ENCODE peak calls at places on chromosomes 7 and 10, in ten cellular contexts. A is HepG2, H is IMR-90, I is colonic mucosa, U is neuronal stem cell, D is Karpas-422, Y is neural progenitor cell, W is mesenchymal stem cell, E is adipocyte, Z is fibroblast of lung. R is an unnamed sample.
A peak's percentile ranks its signal among the peaks of the same experiment; 100 is the strongest.

GRCh38 chr7:98511175-98511574 is 105.9 kb upstream of the NPTX2 start:
- DNase-seq in I (no peak), Y (no peak), H (no peak), D (no peak), A (no peak), W (no peak), Z (no peak), E (no peak), U (no peak), R (no peak)

GRCh38 chr7:32061346-32061745 is 8.9 kb downstream of the PDE1C start:
- DNase-seq in E (no peak), D (no peak), I (no peak), Y (no peak), W (no peak), U (no peak), Z (no peak), H (no peak), A (no peak), R (no peak)

GRCh38 chr10:113454341-113455061 is 98.4 kb upstream of the HABP2 start:
- DNase-seq in E (peak; percentile 74), D (peak; percentile 73), H (peak; percentile 12), W (peak; percentile 37), Y (peak; percentile 77), A (peak; percentile 5), U (peak; percentile 38), I (peak; percentile 71), Z (peak; percentile 34), R (peak; percentile 91)

GRCh38 chr7:129544700-129545099 is 42.4 kb downstream of the SMKR1 start:
- DNase-seq in E (no peak), D (no peak), I (no peak), Z (no peak), U (no peak), H (no peak), Y (no peak), W (no peak), A (no peak), R (no peak)

GRCh38 chr10:131088619-131089018 is 222.9 kb downstream of the TCERG1L start:
- DNase-seq in D (no peak), U (no peak), I (no peak), W (no peak), Y (peak; percentile 29), E (no peak), A (no peak), H (no peak), Z (no peak), R (peak; percentile 75)

GRCh38 chr7:2680792-2681490 is 7.1 kb upstream of the AMZ1 start:
- DNase-seq in Y (peak; percentile 85), A (peak; percentile 55), W (peak; percentile 72), U (peak; percentile 62), H (peak; percentile 41), D (peak; percentile 80), E (peak; percentile 88), I (peak; percentile 88), Z (peak; percentile 62), R (peak; percentile 95)

GRCh38 chr7:79403879-79404278 is 49.6 kb downstream of the MAGI2 start:
- DNase-seq in U (no peak), H (no peak), W (no peak), Z (no peak), I (no peak), Y (no peak), E (peak; percentile 11), A (no peak), D (no peak), R (no peak)

GRCh38 chr10:15710455-15710854 is 9.3 kb downstream of the ITGA8 start:
- DNase-seq in D (no peak), W (no peak), E (no peak), Z (no peak), U (no peak), I (no peak), Y (no peak), H (no peak), A (no peak), R (no peak)

GRCh38 chr10:130859427-130859826 is 452.1 kb downstream of the TCERG1L start:
- DNase-seq in Z (no peak), A (no peak), I (no peak), H (no peak), E (no peak), U (no peak), W (no peak), D (no peak), Y (no peak), R (no peak)

GRCh38 chr7:151078233-151079040 is 2.2 kb downstream of the FASTK start:
- DNase-seq in D (peak; percentile 58), A (no peak), I (no peak), W (peak; percentile 89), H (no peak), U (no peak), E (no peak), Z (no peak), Y (peak; percentile 46), R (peak; percentile 69)

DNA sequence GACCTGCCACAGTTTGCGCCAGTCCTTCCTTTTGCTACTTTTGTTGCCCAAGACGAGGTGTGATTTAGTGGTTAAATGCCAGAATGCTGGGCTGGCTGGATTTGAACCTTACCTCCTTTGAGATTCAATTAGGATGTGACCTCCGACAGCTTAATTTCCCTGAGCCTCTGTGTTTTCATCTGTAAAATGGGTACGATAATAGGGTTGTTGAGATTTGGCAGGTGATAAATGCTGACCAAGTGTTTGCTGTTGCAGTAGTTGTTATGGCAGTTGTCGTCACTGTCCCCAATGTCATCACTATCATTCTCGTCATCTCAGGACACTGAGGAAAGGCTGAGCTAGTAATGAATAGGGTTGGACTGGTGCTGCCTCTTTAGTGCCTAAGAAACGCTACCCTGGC is 61.1 kb downstream of the GRK5 start:
- DNase-seq in E (no peak), W (no peak), D (no peak), U (no peak), H (no peak), Z (no peak), Y (no peak), I (no peak), A (no peak), R (no peak)
- H3K9ac ChIP-seq in E (no peak overlapping the region), W (no peak overlapping the region), D (no peak overlapping the region), U (no peak overlapping the region), H (no peak overlapping the region), Z (no peak overlapping the region), Y (no peak overlapping the region), I (no peak overlapping the region), A (no peak overlapping the region), R (no peak overlapping the region)

GRCh38 chr10:102776779-102777417 is 33.1 kb downstream of the WBP1L start:
- DNase-seq in I (peak; percentile 40), D (no peak), U (peak; percentile 56), Z (peak; percentile 96), H (peak; percentile 98), W (peak; percentile 99), A (peak; percentile 85), E (peak; percentile 98), Y (peak; percentile 85), R (peak; percentile 90)

GRCh38 chr10:102779680-102780079 is 35.9 kb downstream of the WBP1L start:
- DNase-seq in E (peak; percentile 44), D (no peak), Y (no peak), A (no peak), U (no peak), Z (no peak), H (no peak), W (no peak), I (no peak), R (no peak)

GRCh38 chr10:102778781-102779180 is 35.0 kb downstream of the WBP1L start:
- DNase-seq in H (no peak), W (no peak), Y (no peak), I (no peak), Z (no peak), D (no peak), U (no peak), E (peak; percentile 52), A (no peak), R (no peak)

GRCh38 chr10:102775973-102776669 is 32.4 kb downstream of the WBP1L start:
- DNase-seq in D (no peak), W (peak; percentile 97), I (peak; percentile 62), E (peak; percentile 71), U (no peak), Y (peak; percentile 57), H (peak; percentile 91), A (peak; percentile 36), Z (peak; percentile 74), R (peak; percentile 69)

DNA sequence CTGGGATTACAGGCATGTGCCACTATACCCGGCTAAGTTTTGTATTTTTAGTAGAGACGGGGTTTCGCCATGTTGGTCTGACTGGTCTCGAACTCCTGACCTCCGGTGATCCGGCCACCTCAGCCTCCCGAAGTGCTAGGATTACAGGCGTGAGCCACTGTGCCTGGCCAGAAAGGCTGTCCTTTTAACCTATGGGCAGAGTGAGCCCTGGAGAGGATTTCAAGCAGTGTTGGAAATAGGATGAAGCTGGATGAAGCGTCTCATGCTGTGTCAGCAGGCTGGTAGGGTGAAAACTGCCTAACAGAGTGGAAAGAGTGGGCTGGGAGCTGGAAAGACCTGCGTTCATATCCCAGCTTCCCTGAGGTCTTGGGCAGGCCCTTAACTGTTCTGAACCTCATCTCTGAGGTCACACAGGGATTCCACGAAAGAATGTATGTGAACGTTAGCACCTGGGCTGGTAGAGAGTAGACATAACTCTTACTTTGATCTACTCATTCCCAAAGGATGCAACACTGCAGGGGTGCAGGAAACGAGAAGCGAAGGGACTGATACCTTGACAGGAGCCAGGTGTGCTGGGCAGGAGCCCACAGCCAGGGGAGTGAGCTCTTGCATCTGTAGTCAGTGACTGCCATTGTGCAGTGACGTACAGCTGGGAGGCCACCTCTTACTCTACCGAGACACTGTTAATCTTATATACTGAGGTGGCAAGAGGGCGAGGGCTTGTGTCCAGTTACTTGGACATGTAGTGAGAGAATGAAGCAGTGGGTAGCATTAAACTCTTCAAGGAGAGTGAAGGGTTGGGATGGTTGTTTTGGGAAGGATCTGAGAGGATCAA is 34.2 kb downstream of the WBP1L start:
- DNase-seq in U (no peak), Z (no peak), E (no peak), H (no peak), Y (no peak), I (no peak), W (no peak), D (no peak), A (no peak), R (peak; percentile 74)
- H3K9ac ChIP-seq in U (peak overlapping the region; percentile 34), Z (no peak overlapping the region), E (peak overlapping the region; percentile 82), H (no peak overlapping the region), Y (no peak overlapping the region), I (peak overlapping the region; percentile 17), W (peak overlapping the region; percentile 92), D (no peak overlapping the region), A (no peak overlapping the region), R (no peak overlapping the region)

GRCh38 chr7:70583965-70584883 is 547.7 kb upstream of the GALNT17 start:
- DNase-seq in D (no peak), H (no peak), I (no peak), Y (no peak), W (no peak), U (no peak), E (no peak), Z (no peak), A (no peak), R (peak; percentile 53)
- H3K9ac ChIP-seq in D (no peak overlapping the region), H (no peak overlapping the region), I (no peak overlapping the region), Y (no peak overlapping the region), W (no peak overlapping the region), U (no peak overlapping the region), E (no peak overlapping the region), Z (no peak overlapping the region), A (no peak overlapping the region), R (no peak overlapping the region)

DNA sequence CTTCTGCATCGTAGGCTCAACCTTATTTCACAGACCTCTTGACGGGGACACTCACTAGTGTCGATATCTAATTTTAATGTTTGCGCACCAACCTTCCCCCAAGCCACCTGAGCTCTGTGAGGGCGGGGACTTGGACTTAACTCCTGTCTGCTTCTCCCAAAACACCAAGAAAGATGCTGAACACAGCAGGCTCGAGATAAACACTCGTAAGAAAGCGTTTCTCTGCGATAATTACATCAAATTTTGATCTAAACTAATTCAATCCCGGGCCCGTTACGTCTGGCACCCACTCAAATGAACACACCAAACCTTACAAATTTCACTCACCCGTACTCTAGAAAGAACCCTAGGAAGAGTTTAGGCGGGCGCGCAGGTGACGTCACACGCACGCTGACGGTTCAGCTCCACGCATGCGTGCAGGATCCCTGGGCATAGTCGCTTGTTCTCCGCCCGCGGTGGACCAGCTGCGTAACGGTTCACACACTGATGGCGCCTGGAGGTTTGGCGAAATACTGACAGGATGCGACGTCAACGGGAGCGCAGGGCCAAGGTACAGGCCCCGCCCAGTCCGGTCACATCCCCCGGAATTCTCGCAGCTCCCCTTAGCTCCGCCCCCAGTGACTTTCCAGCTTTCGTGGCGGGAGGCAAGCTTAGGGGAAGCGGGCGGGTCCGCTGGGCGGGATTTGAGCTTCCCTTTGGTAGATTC is at the start of gene POT1:
- DNase-seq in U (peak; percentile 97), Y (peak; percentile 99), H (peak; percentile 100), A (peak; percentile 97), Z (peak; percentile 100), E (peak; percentile 100), I (peak; percentile 97), W (peak; percentile 99), D (peak; percentile 99), R (peak; percentile 99)
- H3K9ac ChIP-seq in U (no peak within 1 kb of the TSS), Y (peak within 1 kb of the TSS; percentile 68), H (peak within 1 kb of the TSS; percentile 86), A (peak within 1 kb of the TSS; percentile 72), Z (peak within 1 kb of the TSS; percentile 51), E (peak within 1 kb of the TSS; percentile 93), I (peak within 1 kb of the TSS; percentile 46), W (peak within 1 kb of the TSS; percentile 99), D (peak within 1 kb of the TSS; percentile 71), R (peak within 1 kb of the TSS; percentile 73)